ENCODE peak calls at places on chromosomes 7 and 10, in ten cellular contexts. Q is GM10248; T is chondrocyte; K is neural crest cell; B is left ventricle myocardium inferior; N is NB4; D is AG04450; Y is activated CD8-positive, alpha-beta T cell treated with anti-CD3 and anti-CD28 coated beads for 36 hours; I is cardiac fibroblast; X is GM06990. V is an unnamed sample.

GRCh38 chr10:77249901-77250459 is 387.6 kb downstream of the KCNMA1 start:
- DNase-seq in B (no peak), T (no peak), I (no peak), Y (no peak), Q (no peak), N (no peak), D (no peak), K (no peak), X (no peak), V (no peak)

GRCh38 chr7:132480534-132480933 is 95.7 kb downstream of the PLXNA4 start:
- DNase-seq in Y (no peak), I (no peak), D (no peak), K (no peak), Q (no peak), X (no peak), T (no peak), N (no peak), B (peak), V (no peak)

GRCh38 chr7:91408388-91409154 is 144.3 kb downstream of the FZD1 start:
- DNase-seq in I (no peak), K (no peak), Y (no peak), B (no peak), N (no peak), X (no peak), Q (no peak), T (no peak), D (no peak), V (no peak)

GRCh38 chr7:99380032-99380822 is 5.7 kb downstream of the ARPC1B start:
- DNase-seq in B (no peak), Q (peak), N (peak), X (peak), Y (peak), T (no peak), K (no peak), I (peak), D (no peak), V (no peak)

GRCh38 chr7:151384352-151384697 is 25.5 kb downstream of the WDR86 start:
- DNase-seq in T (no peak), D (no peak), Y (no peak), N (no peak), B (no peak), X (no peak), K (no peak), Q (no peak), I (no peak), V (no peak)

GRCh38 chr7:26321440-26321839 is 29.8 kb downstream of the SNX10 start:
- DNase-seq in T (peak), N (no peak), B (no peak), D (no peak), I (no peak), Q (no peak), Y (no peak), K (no peak), X (no peak), V (no peak)

GRCh38 chr10:10911471-10911921 is 106.2 kb upstream of the CELF2 start:
- DNase-seq in N (no peak), K (peak), Q (no peak), Y (no peak), X (no peak), D (peak), I (peak), B (peak), T (no peak), V (peak)

GRCh38 chr10:22475857-22476600 is 130.7 kb downstream of the SPAG6 start:
- DNase-seq in X (peak), Y (peak), T (no peak), N (peak), D (no peak), B (no peak), K (peak), I (no peak), Q (peak), V (peak)

GRCh38 chr10:131626274-131626673 is 274.5 kb upstream of the PPP2R2D start:
- DNase-seq in Y (no peak), K (no peak), T (no peak), N (no peak), Q (no peak), X (no peak), B (no peak), I (no peak), D (no peak), V (no peak)

GRCh38 chr10:69409968-69410367 is 6.8 kb downstream of the TACR2 start:
- DNase-seq in T (peak), K (no peak), B (no peak), N (peak), I (peak), Y (no peak), Q (no peak), X (no peak), D (no peak), V (no peak)

GRCh38 chr10:58322835-58323209 is 12.0 kb upstream of the UBE2D1 start:
- DNase-seq in D (no peak), K (no peak), I (no peak), N (peak), X (no peak), Y (no peak), T (no peak), Q (no peak), B (no peak), V (no peak)

GRCh38 chr7:78412216-78412858 is 613.8 kb downstream of the PHTF2 start:
- DNase-seq in I (no peak), Q (no peak), Y (no peak), T (no peak), D (no peak), K (no peak), X (no peak), N (no peak), B (no peak), V (no peak)

GRCh38 chr7:69652947-69653701 is 54.8 kb downstream of the AUTS2 start:
- DNase-seq in T (no peak), B (no peak), D (no peak), X (no peak), Q (no peak), Y (no peak), N (peak), K (no peak), I (no peak), V (no peak)

GRCh38 chr7:73842248-73842895 is at the start of gene METTL27:
- DNase-seq in K (peak), D (peak), Q (peak), X (peak), B (peak), N (peak), T (no peak), Y (peak), I (peak), V (peak)

GRCh38 chr7:153576096-153576495 is 476.1 kb upstream of the DPP6 start:
- DNase-seq in I (no peak), B (no peak), K (no peak), Q (no peak), D (no peak), Y (no peak), N (no peak), X (no peak), T (no peak), V (no peak)

GRCh38 chr7:76268376-76268775 is 34.1 kb upstream of the HSPB1 start:
- DNase-seq in N (no peak), I (no peak), D (no peak), Y (no peak), Q (no peak), K (no peak), T (no peak), X (no peak), B (no peak), V (no peak)

GRCh38 chr7:22049848-22050247 is 104.1 kb upstream of the CDCA7L start:
- DNase-seq in K (no peak), Y (no peak), D (no peak), T (no peak), N (no peak), B (no peak), I (no peak), Q (no peak), X (no peak), V (no peak)

GRCh38 chr10:22436893-22437619 is 91.8 kb downstream of the SPAG6 start:
- DNase-seq in Y (peak), T (peak), D (peak), B (peak), Q (peak), K (peak), N (peak), X (peak), I (peak), V (peak)

GRCh38 chr10:5282137-5282536 is 82.6 kb upstream of the UCN3 start:
- DNase-seq in D (no peak), I (no peak), K (no peak), Q (no peak), T (no peak), B (no peak), X (no peak), Y (no peak), N (no peak), V (no peak)

GRCh38 chr10:114544045-114544659 is 113.9 kb downstream of the ABLIM1 start:
- DNase-seq in N (peak), X (peak), Q (peak), T (no peak), I (no peak), K (no peak), D (no peak), Y (peak), B (no peak), V (no peak)

GRCh38 chr7:16745645-16746044 is 7.9 kb upstream of the TSPAN13 start:
- DNase-seq in Y (no peak), D (no peak), N (no peak), B (no peak), T (no peak), I (no peak), K (no peak), X (no peak), Q (no peak), V (no peak)

GRCh38 chr7:12321248-12321647 is 82.4 kb downstream of the VWDE start:
- DNase-seq in X (no peak), K (no peak), Y (no peak), D (no peak), B (no peak), N (no peak), Q (no peak), I (no peak), T (no peak), V (no peak)

GRCh38 chr10:80460399-80461207 is 6.5 kb downstream of the TSPAN14 start:
- DNase-seq in I (peak), B (no peak), Y (no peak), D (no peak), K (no peak), Q (no peak), N (peak), T (peak), X (no peak), V (no peak)

GRCh38 chr7:46515844-46516590 is 594.9 kb upstream of the IGFBP3 start:
- DNase-seq in K (no peak), Y (no peak), D (no peak), I (no peak), N (no peak), Q (no peak), T (no peak), X (no peak), B (no peak), V (no peak)

GRCh38 chr10:30219977-30220751 is 128.9 kb downstream of the MTPAP start:
- DNase-seq in I (peak), K (no peak), T (no peak), N (peak), Y (no peak), D (no peak), X (no peak), B (no peak), Q (no peak), V (no peak)

GRCh38 chr7:82081644-82082224 is 311.9 kb upstream of the HGF start:
- DNase-seq in Y (no peak), X (peak), I (no peak), D (no peak), Q (no peak), K (no peak), N (no peak), B (no peak), T (peak), V (peak)

GRCh38 chr7:94003446-94004023 is 620 bp downstream of the BET1 start:
- DNase-seq in Y (peak), I (peak), T (no peak), D (no peak), X (no peak), Q (peak), K (no peak), B (no peak), N (no peak), V (no peak)

GRCh38 chr10:75379234-75379724 is 22.3 kb downstream of the ZNF503 start:
- DNase-seq in I (no peak), T (no peak), Q (no peak), Y (no peak), K (no peak), B (no peak), X (no peak), D (no peak), N (no peak), V (no peak)

GRCh38 chr7:155620497-155620896 is 24.0 kb upstream of the RBM33 start:
- DNase-seq in I (no peak), B (no peak), Q (no peak), K (no peak), Y (no peak), X (no peak), T (no peak), D (no peak), N (no peak), V (no peak)

GRCh38 chr7:6121141-6121540 is 90.0 kb downstream of the ANKRD61 start:
- DNase-seq in N (peak), D (no peak), K (no peak), X (no peak), Y (no peak), I (no peak), B (no peak), Q (no peak), T (no peak), V (no peak)

GRCh38 chr10:4763960-4764428 is 62.0 kb upstream of the AKR1E2 start:
- DNase-seq in K (no peak), T (no peak), X (no peak), D (peak), I (peak), B (no peak), N (no peak), Y (peak), Q (no peak), V (no peak)

GRCh38 chr7:105581066-105581811 is at the start of gene EFCAB10:
- DNase-seq in N (no peak), Y (peak), K (peak), I (peak), D (no peak), T (no peak), Q (peak), B (peak), X (peak), V (peak)

GRCh38 chr10:117464176-117464575 is 78.4 kb upstream of the EMX2 start:
- DNase-seq in B (no peak), D (no peak), Q (no peak), K (no peak), Y (no peak), N (no peak), I (peak), T (no peak), X (no peak), V (no peak)

GRCh38 chr7:30028749-30029635 is 780 bp downstream of the PLEKHA8 start:
- DNase-seq in Y (peak), N (peak), K (no peak), B (peak), D (no peak), I (peak), T (no peak), Q (peak), X (no peak), V (no peak)

GRCh38 chr7:7203813-7204575 is 21.6 kb downstream of the C1GALT1 start:
- DNase-seq in Y (no peak), I (no peak), N (peak), K (no peak), D (no peak), X (no peak), B (no peak), Q (no peak), T (no peak), V (no peak)

GRCh38 chr7:135801045-135801693 is 52.6 kb upstream of the FAM180A start:
- DNase-seq in D (peak), N (peak), Q (peak), Y (peak), B (no peak), X (peak), T (no peak), I (peak), K (peak), V (no peak)

GRCh38 chr7:147400221-147400689 is 1190.3 kb upstream of the C7orf33 start:
- DNase-seq in X (no peak), B (no peak), I (peak), N (no peak), Y (no peak), Q (no peak), T (no peak), K (no peak), D (peak), V (no peak)

GRCh38 chr7:23405240-23405618 is 65.1 kb downstream of the IGF2BP3 start:
- DNase-seq in D (no peak), I (no peak), K (no peak), Y (no peak), X (no peak), B (no peak), Q (no peak), T (no peak), N (no peak), V (no peak)

GRCh38 chr10:25877296-25877695 is 56.7 kb upstream of the MYO3A start:
- DNase-seq in X (no peak), Y (no peak), B (no peak), K (no peak), Q (no peak), T (no peak), D (no peak), N (no peak), I (no peak), V (no peak)

DNA sequence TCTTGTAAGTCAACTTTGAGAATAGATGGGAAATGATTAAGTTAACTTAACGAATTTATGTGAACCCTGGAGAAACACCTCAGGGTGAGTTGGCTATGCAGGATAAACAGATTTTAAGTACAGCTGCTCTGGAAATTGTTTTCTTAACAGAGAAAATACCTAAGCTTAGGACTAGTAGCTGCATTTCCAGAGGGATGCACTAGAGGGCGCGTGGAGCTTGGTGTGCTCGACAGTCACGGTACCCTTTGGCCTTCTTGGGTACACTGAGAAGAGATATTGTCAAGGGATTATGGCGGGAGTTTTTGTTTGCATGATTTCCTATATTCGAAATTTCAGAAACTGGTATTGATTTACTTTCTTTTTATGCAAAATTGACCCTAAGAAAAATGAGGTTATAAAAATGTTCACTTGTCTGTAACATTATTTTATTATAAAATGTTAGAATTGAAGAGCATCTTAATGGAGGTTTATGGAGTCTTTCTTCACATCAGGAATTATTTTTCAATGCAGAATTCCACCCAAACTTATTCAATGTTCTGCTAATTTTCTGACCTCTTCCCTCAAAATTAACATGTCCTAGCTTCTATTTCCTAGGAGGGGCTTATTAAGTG is 58.4 kb upstream of the MYO3A start:
- DNase-seq in K (peak), Y (peak), Q (peak), D (no peak), T (no peak), N (peak), I (peak), X (peak), B (peak), V (peak)
- TF ChIP-seq CTCF in K (peak), Y (peak), Q (peak), D (peak), T (peak), N (peak), I (peak), X (peak), B (peak), V (peak)

DNA sequence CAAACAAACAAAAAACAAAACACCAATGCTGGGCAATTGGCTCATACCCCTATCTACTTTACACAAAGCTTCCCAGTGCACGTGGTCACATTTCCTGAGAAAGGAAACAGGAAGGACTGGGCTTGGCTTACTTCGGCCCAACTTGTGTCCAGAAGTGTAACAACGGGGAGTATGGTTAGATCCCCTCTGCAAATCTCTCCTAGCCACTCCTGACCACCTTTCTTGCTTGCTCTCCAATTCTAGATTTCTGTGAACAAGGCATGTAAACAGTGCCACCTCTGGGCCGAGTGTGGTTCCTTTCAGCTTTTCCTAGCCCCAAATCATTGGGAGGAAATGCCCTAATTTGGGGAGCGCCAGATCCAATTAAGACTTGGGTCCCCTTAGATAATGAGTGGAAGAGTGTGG is 21.0 kb upstream of the FRAT2 start:
- DNase-seq in N (peak), I (peak), X (no peak), B (no peak), D (no peak), Q (no peak), T (no peak), Y (no peak), K (no peak), V (no peak)
- TF ChIP-seq CTCF in N (no peak), I (peak), X (peak), B (peak), D (peak), Q (peak), T (peak), Y (no peak), K (peak), V (no peak)

GRCh38 chr10:110480387-110480786 is 17.3 kb upstream of the DUSP5 start:
- DNase-seq in T (no peak), Y (no peak), X (no peak), Q (no peak), D (no peak), I (no peak), N (no peak), K (no peak), B (no peak), V (no peak)
- TF ChIP-seq CTCF in T (no peak), Y (no peak), X (no peak), Q (no peak), D (no peak), I (no peak), N (no peak), K (no peak), B (no peak), V (no peak)

GRCh38 chr7:54664235-54665228 is 94.5 kb downstream of the SEC61G start:
- DNase-seq in Y (peak), X (peak), T (no peak), N (peak), D (no peak), K (peak), I (peak), Q (peak), B (peak), V (peak)
- TF ChIP-seq CTCF in Y (no peak), X (no peak), T (peak), N (peak), D (peak), K (peak), I (peak), Q (peak), B (peak), V (no peak)

GRCh38 chr7:80053098-80053497 is 81.5 kb upstream of the GNAI1 start:
- DNase-seq in Y (no peak), T (no peak), K (no peak), I (no peak), B (no peak), X (no peak), N (no peak), Q (no peak), D (no peak), V (no peak)

GRCh38 chr7:80044796-80045195 is 89.8 kb upstream of the GNAI1 start:
- DNase-seq in T (peak), X (no peak), B (no peak), I (no peak), Y (no peak), N (no peak), Q (no peak), K (no peak), D (no peak), V (no peak)

GRCh38 chr7:80047032-80047431 is 87.6 kb upstream of the GNAI1 start:
- DNase-seq in B (no peak), I (no peak), N (no peak), D (no peak), Q (no peak), Y (no peak), X (no peak), K (no peak), T (no peak), V (no peak)

GRCh38 chr7:80047856-80048459 is 86.7 kb upstream of the GNAI1 start:
- DNase-seq in B (no peak), Y (no peak), Q (no peak), I (peak), D (no peak), T (no peak), K (no peak), N (no peak), X (no peak), V (no peak)
- TF ChIP-seq CTCF in B (peak), Y (peak), Q (no peak), I (peak), D (peak), T (peak), K (peak), N (no peak), X (peak), V (no peak)

DNA sequence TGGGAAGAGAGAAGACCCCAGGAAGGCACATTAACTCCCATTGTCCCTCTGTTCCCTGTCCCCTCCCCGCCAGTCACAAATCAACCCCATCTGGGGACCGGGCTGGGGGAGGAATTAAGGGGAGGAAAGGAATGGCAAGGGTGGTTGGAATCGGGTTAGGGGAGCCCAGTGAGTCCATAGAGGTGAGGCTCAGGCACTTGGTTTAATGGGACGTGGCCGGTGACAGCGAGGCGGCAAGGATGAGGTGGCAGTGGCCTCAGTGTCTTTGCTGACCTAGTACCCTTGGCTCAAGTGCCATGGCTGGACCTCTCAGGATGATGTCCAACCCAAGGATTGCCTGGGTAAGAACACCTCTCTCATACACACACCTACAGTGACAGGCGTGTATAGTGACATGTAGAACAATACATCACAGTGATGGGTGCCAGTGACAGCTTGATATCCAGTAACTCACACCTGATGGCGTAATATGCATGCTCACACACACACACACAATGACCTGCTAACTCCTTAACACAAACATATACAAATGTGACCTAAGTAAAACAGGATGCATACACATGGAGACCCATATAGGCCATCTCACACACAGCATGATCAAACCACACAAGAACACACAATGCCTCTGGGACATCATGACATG is 12.3 kb downstream of the KCNIP2 start:
- DNase-seq in B (no peak), D (no peak), Q (no peak), N (no peak), T (peak), K (no peak), I (no peak), X (no peak), Y (no peak), V (no peak)
- TF ChIP-seq CTCF in B (no peak), D (no peak), Q (no peak), N (no peak), T (no peak), K (no peak), I (no peak), X (no peak), Y (no peak), V (no peak)

V was measured in glutamatergic neuron.